ENCODE peak calls at places on chromosomes 3 and 15, in six cellular contexts. X is CD4-positive, alpha-beta T cell; L is body of pancreas; R is left lung; K is heart right ventricle; Q is Panc1. Y is an unnamed sample. For H3K27me3, the result is how much of the 10 kb centered on the place peaks cover.

GRCh38 chr15:82810863-82811421 is 1.5 kb downstream of the WHAMM start:
- ATAC-seq in Q (no peak), R (no peak), L (no peak), K (no peak), X (no peak), Y (no peak)

GRCh38 chr15:58698887-58699641 is 50.4 kb downstream of the ADAM10 start:
- ATAC-seq in L (no peak), R (no peak), X (no peak), K (no peak), Q (no peak), Y (no peak)

GRCh38 chr15:49718846-49719245 is 98.0 kb downstream of the DTWD1 start:
- ATAC-seq in Q (no peak), R (no peak), X (no peak), L (no peak), K (peak), Y (no peak)

GRCh38 chr3:3089017-3089416 is 21.2 kb downstream of the IL5RA start:
- ATAC-seq in Q (no peak), X (no peak), L (no peak), R (no peak), K (no peak), Y (no peak)

GRCh38 chr3:185070491-185071335 is 82.1 kb downstream of the C3orf70 start:
- ATAC-seq in X (no peak), K (peak), R (peak), L (no peak), Q (peak), Y (peak)

GRCh38 chr15:34804113-34804512 is 8.8 kb upstream of the ACTC1 start:
- ATAC-seq in K (no peak), X (no peak), R (no peak), L (no peak), Q (no peak), Y (no peak)

GRCh38 chr15:24823473-24823872 is 131.3 kb upstream of the SNRPN start:
- ATAC-seq in L (no peak), X (no peak), Q (no peak), R (no peak), K (peak), Y (no peak)

GRCh38 chr3:184679056-184679502 is 32.8 kb downstream of the MAGEF1 start:
- ATAC-seq in R (peak), L (no peak), K (peak), Q (no peak), X (no peak), Y (no peak)

GRCh38 chr3:39241502-39241901 is 38.3 kb downstream of the CX3CR1 start:
- ATAC-seq in X (no peak), K (no peak), L (no peak), R (no peak), Q (no peak), Y (no peak)

GRCh38 chr15:82848201-82848993 is 39.0 kb downstream of the WHAMM start:
- ATAC-seq in L (no peak), K (no peak), X (no peak), R (no peak), Q (no peak), Y (no peak)

GRCh38 chr3:152232679-152233078 is 36.0 kb upstream of the MBNL1 start:
- ATAC-seq in R (no peak), Q (no peak), X (no peak), L (no peak), K (no peak), Y (no peak)

GRCh38 chr3:65988440-65988839 is 50.3 kb downstream of the MAGI1 start:
- ATAC-seq in Q (no peak), X (no peak), R (no peak), L (no peak), K (no peak), Y (no peak)

GRCh38 chr15:41483519-41483918 is 10.2 kb upstream of the ITPKA start:
- ATAC-seq in R (no peak), X (peak), K (no peak), Q (no peak), L (no peak), Y (no peak)

GRCh38 chr3:171788546-171789351 is 21.5 kb downstream of the PLD1 start:
- ATAC-seq in K (peak), R (no peak), L (no peak), Q (no peak), X (no peak), Y (peak)

GRCh38 chr15:50676799-50677483 is 9.7 kb downstream of the TRPM7 start:
- ATAC-seq in R (no peak), K (no peak), X (no peak), L (no peak), Q (no peak), Y (no peak)

GRCh38 chr3:158918008-158918407 is 116.2 kb downstream of the MFSD1 start:
- ATAC-seq in Q (peak), R (peak), L (peak), K (no peak), X (no peak), Y (no peak)

GRCh38 chr3:115651599-115651998 is 28.3 kb downstream of the GAP43 start:
- ATAC-seq in R (no peak), K (no peak), L (no peak), X (no peak), Q (no peak), Y (no peak)

GRCh38 chr3:52313774-52314188 is 2.3 kb upstream of the DNAH1 start:
- ATAC-seq in Q (peak), X (no peak), R (peak), K (no peak), L (peak), Y (peak)

GRCh38 chr3:16665282-16665741 is 60.1 kb upstream of the DAZL start:
- ATAC-seq in Q (no peak), K (peak), R (no peak), L (no peak), X (no peak), Y (no peak)

GRCh38 chr3:189839576-189839975 is 208.4 kb downstream of the TP63 start:
- ATAC-seq in L (no peak), X (no peak), Q (no peak), K (no peak), R (peak), Y (no peak)

GRCh38 chr3:30354513-30354912 is 251.9 kb upstream of the TGFBR2 start:
- ATAC-seq in X (no peak), K (peak), Q (no peak), L (no peak), R (no peak), Y (peak)

GRCh38 chr15:83106994-83107840 is at the start of gene TM6SF1:
- ATAC-seq in X (no peak), L (peak), K (peak), Q (peak), R (peak), Y (no peak)

GRCh38 chr3:152359385-152360248 is 90.9 kb downstream of the MBNL1 start:
- ATAC-seq in X (no peak), L (no peak), R (no peak), Q (no peak), K (no peak), Y (no peak)

GRCh38 chr3:72571052-72571451 is 277.2 kb downstream of the SHQ1 start:
- ATAC-seq in R (no peak), L (peak), Q (no peak), K (no peak), X (no peak), Y (no peak)

GRCh38 chr3:72102057-72102711 is 317.2 kb upstream of the PROK2 start:
- ATAC-seq in R (peak), Q (no peak), L (no peak), K (peak), X (no peak), Y (peak)

GRCh38 chr3:50322386-50323091 is at the start of gene HYAL2:
- ATAC-seq in X (no peak), L (no peak), K (peak), R (peak), Q (no peak), Y (peak)

GRCh38 chr15:51205050-51205707 is 110.5 kb upstream of the TNFAIP8L3 start:
- ATAC-seq in K (no peak), L (peak), R (no peak), Q (no peak), X (no peak), Y (no peak)

GRCh38 chr3:183212565-183212964 is 40.5 kb upstream of the B3GNT5 start:
- ATAC-seq in R (peak), L (no peak), X (no peak), Q (no peak), K (peak), Y (peak)

GRCh38 chr3:15399970-15400369 is 27.4 kb downstream of the METTL6 start:
- ATAC-seq in X (no peak), L (no peak), K (no peak), Q (no peak), R (no peak), Y (no peak)

GRCh38 chr3:170473358-170473757 is 54.7 kb downstream of the CLDN11 start:
- ATAC-seq in K (no peak), X (no peak), L (no peak), Q (no peak), R (no peak), Y (no peak)

GRCh38 chr3:9721015-9721697 is 10.4 kb upstream of the BRPF1 start:
- ATAC-seq in R (no peak), L (no peak), K (no peak), Q (no peak), X (no peak), Y (no peak)

GRCh38 chr3:187198490-187198889 is 1.2 kb downstream of the RTP1 start:
- ATAC-seq in R (no peak), L (no peak), K (no peak), X (no peak), Q (no peak), Y (no peak)

GRCh38 chr15:66405007-66405406 is 18.3 kb downstream of the MAP2K1 start:
- ATAC-seq in Q (no peak), K (peak), R (peak), L (no peak), X (no peak), Y (no peak)

GRCh38 chr3:55511895-55512585 is 24.9 kb upstream of the WNT5A start:
- ATAC-seq in L (no peak), Q (no peak), K (peak), R (peak), X (no peak), Y (peak)

GRCh38 chr15:59344311-59344710 is 28.4 kb downstream of the MYO1E start:
- ATAC-seq in R (no peak), K (no peak), X (no peak), L (no peak), Q (no peak), Y (no peak)

GRCh38 chr3:87359025-87359424 is 82.6 kb upstream of the POU1F1 start:
- ATAC-seq in Q (no peak), X (no peak), K (no peak), R (no peak), L (no peak), Y (no peak)

GRCh38 chr3:42214064-42214463 is 51.9 kb downstream of the CCK start:
- ATAC-seq in Q (no peak), R (peak), X (peak), K (no peak), L (no peak), Y (no peak)

GRCh38 chr3:10700821-10701220 is 115.2 kb upstream of the SLC6A11 start:
- ATAC-seq in R (no peak), L (no peak), Q (no peak), K (no peak), X (no peak), Y (no peak)

DNA sequence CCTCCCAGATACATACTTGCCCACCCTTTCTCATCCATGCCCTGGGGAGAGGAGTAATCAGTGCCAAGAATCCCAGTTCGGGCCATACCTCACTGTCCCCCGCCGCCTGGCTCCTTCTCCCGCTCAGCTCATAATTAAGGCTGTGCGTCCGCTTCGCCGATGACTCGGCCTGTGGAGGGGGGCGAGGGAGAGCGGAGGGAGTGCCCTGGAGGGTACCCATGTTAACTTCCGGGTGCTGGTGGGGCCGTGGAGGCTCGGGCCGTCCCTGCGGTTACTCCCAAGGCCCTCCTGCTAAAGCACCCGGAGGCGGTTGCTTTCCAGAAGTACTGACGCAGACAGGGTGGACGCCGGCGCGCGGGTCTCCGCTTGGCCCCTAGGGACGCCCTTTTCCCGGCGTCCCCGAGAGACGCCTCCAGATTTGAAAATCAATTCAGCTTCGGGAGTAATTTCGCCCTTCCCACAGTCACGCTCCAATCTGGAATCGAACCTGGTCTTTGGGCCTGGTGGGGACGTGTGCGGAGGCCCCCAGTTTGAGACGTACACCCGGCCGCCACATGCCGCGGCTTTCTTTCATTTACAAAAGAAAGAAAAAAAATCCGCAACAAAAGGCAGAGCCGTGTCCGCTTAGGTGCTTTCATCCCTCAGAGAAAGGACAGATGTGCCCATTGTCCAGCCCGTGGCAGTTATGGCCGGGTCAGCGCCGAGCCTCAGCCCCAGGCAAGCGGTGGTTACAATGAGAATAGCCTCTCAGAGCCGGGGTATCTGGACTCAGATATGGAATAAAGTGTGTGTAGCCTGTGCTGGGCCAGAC is 1.0 kb upstream of the ONECUT1 start:
- ATAC-seq in Q (no peak), X (peak), K (no peak), L (peak), R (peak), Y (no peak)
- TF ChIP-seq CTCF in Q (peak), X (no peak), K (no peak), L (no peak), R (no peak), Y (no peak)

DNA sequence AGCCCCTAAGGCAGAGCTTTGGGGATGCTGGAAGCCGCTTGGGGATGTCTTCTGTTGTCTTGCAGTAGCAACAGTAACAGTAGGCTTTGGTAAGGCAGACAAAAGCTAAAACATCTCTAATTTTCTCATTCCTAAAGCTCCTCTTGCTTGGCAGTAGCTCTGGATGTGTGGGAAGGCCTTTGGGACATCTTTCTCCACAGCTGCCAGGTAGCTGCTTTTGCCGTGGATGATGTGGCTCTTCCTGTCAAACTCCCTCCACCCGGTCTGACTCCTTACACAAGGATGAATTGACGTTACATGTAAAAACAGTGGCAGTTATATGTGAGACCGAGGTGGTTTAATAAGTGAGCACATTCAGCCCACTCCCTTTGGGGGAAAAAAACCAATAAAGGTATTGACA is 309.0 kb downstream of the TUSC7 start:
- ATAC-seq in R (no peak), L (no peak), K (no peak), X (no peak), Q (no peak), Y (no peak)
- H3K27me3 ChIP-seq in R (under half), L (under half), K (under half), X (under half), Q (under half), Y (under half)

GRCh38 chr15:64894395-64895056 is 17.2 kb upstream of the ANKDD1A start:
- ATAC-seq in K (no peak), X (peak), R (peak), L (no peak), Q (no peak), Y (no peak)
- TF ChIP-seq CTCF in K (no peak), X (no peak), R (no peak), L (no peak), Q (no peak), Y (no peak)

DNA sequence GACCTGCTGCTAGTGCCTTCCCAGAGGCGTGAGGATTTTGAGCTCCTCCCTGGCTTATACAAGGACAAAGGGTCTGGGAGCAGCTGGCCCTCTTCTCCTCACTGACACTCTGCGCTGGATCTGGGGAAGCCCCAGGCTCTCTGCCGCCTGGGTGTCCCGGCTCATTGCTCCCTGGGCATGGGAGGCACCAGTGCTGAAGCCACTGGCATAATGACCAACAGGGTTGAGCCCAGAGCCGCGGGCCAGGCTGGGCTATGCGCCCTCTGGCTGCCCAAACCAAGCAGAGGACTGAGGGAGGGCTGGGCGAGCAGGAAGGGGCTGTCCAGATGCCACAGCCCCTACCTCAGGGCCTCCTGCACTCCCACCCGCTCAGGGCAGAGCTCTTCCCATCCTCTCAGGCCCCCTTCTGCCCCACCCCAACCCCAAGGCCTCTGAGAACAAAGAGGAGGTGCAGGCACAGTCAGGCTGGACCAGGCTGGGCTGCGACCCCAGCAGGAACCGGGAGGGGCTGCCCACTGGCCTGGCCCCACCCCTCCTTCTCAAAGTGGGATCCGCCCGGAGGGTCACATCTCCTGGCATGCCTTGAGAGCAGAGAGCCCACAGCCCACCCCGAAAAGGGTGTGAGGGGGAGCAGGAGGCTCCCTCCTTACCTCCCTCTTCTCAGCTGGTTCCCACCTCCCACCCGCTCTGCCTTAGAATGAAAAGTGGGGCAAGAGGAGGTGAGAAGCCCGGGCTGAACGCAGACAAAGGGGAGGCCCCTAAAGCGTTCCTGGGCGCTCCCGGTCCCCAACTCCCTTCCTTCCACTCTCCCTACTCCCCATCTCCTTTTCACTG is 1.5 kb downstream of the LINGO1 start:
- ATAC-seq in R (no peak), K (no peak), X (no peak), Q (peak), L (no peak), Y (no peak)
- H3K27me3 ChIP-seq in R (half or more), K (under half), X (half or more), Q (under half), L (under half), Y (half or more)

DNA sequence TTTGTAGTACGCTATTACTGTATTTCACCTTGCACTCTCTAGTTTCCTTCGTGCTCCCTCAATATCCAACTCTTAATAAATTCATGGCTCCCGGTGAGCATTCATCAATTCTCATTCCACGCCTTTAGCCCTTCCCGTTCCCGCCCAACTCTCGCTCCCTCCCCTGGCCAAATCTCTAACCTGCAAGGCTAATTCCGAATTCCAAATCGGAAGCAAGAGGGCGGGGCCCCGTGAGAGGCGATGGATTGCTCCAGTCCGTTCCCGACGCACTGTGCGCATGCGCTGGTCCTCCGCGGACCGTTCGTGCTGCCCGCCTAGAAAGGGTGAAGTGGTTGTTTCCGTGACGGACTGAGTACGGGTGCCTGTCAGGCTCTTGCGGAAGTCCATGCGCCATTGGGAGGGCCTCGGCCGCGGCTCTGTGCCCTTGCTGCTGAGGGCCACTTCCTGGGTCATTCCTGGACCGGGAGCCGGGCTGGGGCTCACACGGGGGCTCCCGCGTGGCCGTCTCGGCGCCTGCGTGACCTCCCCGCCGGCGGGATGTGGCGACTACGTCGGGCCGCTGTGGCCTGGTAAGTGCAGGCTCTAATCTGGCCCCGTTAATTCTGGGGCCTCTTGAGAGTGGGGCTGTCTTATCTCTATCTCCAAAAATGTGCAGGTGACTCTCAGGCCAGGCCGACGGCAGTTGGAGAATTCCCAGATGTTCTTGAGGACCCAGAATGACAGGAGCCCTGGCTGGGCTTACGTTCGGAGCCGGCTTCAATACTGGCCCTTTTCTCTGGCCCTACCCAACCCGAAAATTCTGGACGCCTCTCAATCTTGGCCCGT is at the start of gene OPA1:
- ATAC-seq in R (peak), X (peak), K (peak), Q (peak), L (peak), Y (peak)
- TF ChIP-seq CTCF in R (no peak), X (no peak), K (peak), Q (peak), L (no peak), Y (peak)

GRCh38 chr3:193774272-193774915 is 181.4 kb downstream of the OPA1 start:
- ATAC-seq in L (no peak), R (peak), K (no peak), X (no peak), Q (no peak), Y (no peak)

GRCh38 chr3:193777524-193777923 is 184.5 kb downstream of the OPA1 start:
- ATAC-seq in Q (no peak), K (no peak), X (no peak), R (no peak), L (no peak), Y (no peak)

GRCh38 chr3:193774916-193775285 is 181.9 kb downstream of the OPA1 start:
- ATAC-seq in X (no peak), Q (no peak), K (no peak), R (no peak), L (no peak), Y (no peak)

GRCh38 chr3:193776626-193777025 is 183.6 kb downstream of the OPA1 start:
- ATAC-seq in L (no peak), R (no peak), X (peak), K (no peak), Q (no peak), Y (no peak)

GRCh38 chr3:193775421-193776077 is 182.5 kb downstream of the OPA1 start:
- ATAC-seq in K (no peak), R (no peak), Q (no peak), X (no peak), L (no peak), Y (no peak)
- H3K27me3 ChIP-seq in K (under half), R (under half), Q (under half), X (under half), L (under half), Y (under half)

GRCh38 chr15:89774492-89774891 is 1.6 kb upstream of the MESP2 start:
- ATAC-seq in Q (no peak), K (no peak), X (no peak), L (no peak), R (no peak), Y (no peak)

GRCh38 chr15:89775815-89776214 is 317 bp upstream of the MESP2 start:
- ATAC-seq in K (no peak), Q (no peak), X (no peak), R (no peak), L (no peak), Y (no peak)

GRCh38 chr15:89770041-89770440 is 6.1 kb upstream of the MESP2 start:
- ATAC-seq in X (no peak), K (no peak), L (no peak), R (peak), Q (no peak), Y (no peak)

GRCh38 chr15:89776274-89777072 is at the start of gene MESP2:
- ATAC-seq in X (peak), K (peak), Q (peak), L (peak), R (peak), Y (peak)

GRCh38 chr15:89772933-89773583 is 3.1 kb upstream of the MESP2 start:
- ATAC-seq in Q (no peak), X (peak), L (no peak), K (no peak), R (no peak), Y (no peak)
- TF ChIP-seq CTCF in Q (no peak), X (no peak), L (no peak), K (peak), R (peak), Y (no peak)

Y was measured in gastroesophageal sphincter.